ENCODE peak calls at places on chromosomes 1 and 21, in four cellular contexts. C, B, O and M are unnamed samples.

GRCh38 chr1:3676581-3677410 is 24.5 kb downstream of the TP73 start:
- DNase-seq in C (no peak), O (no peak), B (no peak), M (no peak)

GRCh38 chr1:201184734-201185453 is 5.7 kb upstream of the IGFN1 start:
- DNase-seq in B (peak; percentile 57), O (no peak), C (peak; percentile 78), M (no peak)

GRCh38 chr1:39799770-39800470 is 11.3 kb upstream of the BMP8B start:
- DNase-seq in O (peak; percentile 75), B (peak; percentile 75), C (peak; percentile 77), M (peak; percentile 67)

GRCh38 chr1:119631433-119632102 is 16.5 kb downstream of the ZNF697 start:
- DNase-seq in O (no peak), C (peak; percentile 68), B (no peak), M (no peak)

GRCh38 chr1:221987860-221988520 is 246.1 kb upstream of the DUSP10 start:
- DNase-seq in C (peak; percentile 90), O (no peak), B (peak; percentile 57), M (peak; percentile 66)

GRCh38 chr1:198361373-198361772 is 179.1 kb downstream of the ATP6V1G3 start:
- DNase-seq in O (no peak), B (no peak), C (no peak), M (no peak)

GRCh38 chr1:153995640-153996039 is 5.1 kb downstream of the RPS27 start:
- DNase-seq in O (no peak), C (no peak), B (no peak), M (no peak)

GRCh38 chr1:38835230-38835827 is 24.2 kb downstream of the RRAGC start:
- DNase-seq in O (no peak), C (peak; percentile 67), B (peak; percentile 47), M (no peak)

GRCh38 chr1:30842698-30843354 is 65.7 kb downstream of the SDC3 start:
- DNase-seq in O (no peak), C (peak; percentile 70), B (no peak), M (peak; percentile 37)

GRCh38 chr21:45994738-45995685 is 13.4 kb downstream of the COL6A1 start:
- DNase-seq in O (no peak), B (no peak), C (no peak), M (no peak)

GRCh38 chr1:12760256-12760795 is 13.2 kb upstream of the PRAMEF12 start:
- DNase-seq in B (no peak), C (no peak), O (no peak), M (no peak)

GRCh38 chr1:113073457-113073950 is 506 bp downstream of the LRIG2 start:
- DNase-seq in O (no peak), B (no peak), C (peak; percentile 50), M (no peak)

GRCh38 chr1:209611771-209612570 is 28.5 kb downstream of the CAMK1G start:
- DNase-seq in B (no peak), C (no peak), O (no peak), M (no peak)

GRCh38 chr1:6534248-6534647 is 20.1 kb downstream of the NOL9 start:
- DNase-seq in B (no peak), O (no peak), C (no peak), M (no peak)

GRCh38 chr1:2226525-2227340 is 1.4 kb upstream of the SKI start:
- DNase-seq in B (no peak), O (no peak), C (no peak), M (peak; percentile 44)

GRCh38 chr1:242454262-242455051 is 70.0 kb downstream of the PLD5 start:
- DNase-seq in B (no peak), C (peak; percentile 27), O (no peak), M (no peak)

GRCh38 chr1:48611841-48612240 is 139.8 kb upstream of the SPATA6 start:
- DNase-seq in C (no peak), B (no peak), O (no peak), M (no peak)

GRCh38 chr1:66220477-66220876 is 313.5 kb upstream of the SGIP1 start:
- DNase-seq in O (no peak), B (no peak), C (no peak), M (no peak)

GRCh38 chr21:32411366-32412161 is 942 bp upstream of the EVA1C start:
- DNase-seq in O (peak; percentile 45), B (no peak), C (peak; percentile 49), M (peak; percentile 48)

GRCh38 chr1:77322061-77322900 is 40.5 kb downstream of the AK5 start:
- DNase-seq in C (peak; percentile 94), O (no peak), B (peak; percentile 65), M (no peak)

GRCh38 chr1:2115008-2115921 is 65.1 kb downstream of the PRKCZ start:
- DNase-seq in O (no peak), C (no peak), B (no peak), M (peak; percentile 30)

GRCh38 chr21:42061195-42061865 is 9.8 kb upstream of the UMODL1 start:
- DNase-seq in B (no peak), C (no peak), O (no peak), M (peak; percentile 90)

GRCh38 chr1:14138135-14138506 is 438.1 kb downstream of the PRDM2 start:
- DNase-seq in B (no peak), C (no peak), O (no peak), M (no peak)

GRCh38 chr1:112937070-112937469 is 18.9 kb downstream of the SLC16A1 start:
- DNase-seq in C (peak; percentile 41), O (no peak), B (no peak), M (no peak)

GRCh38 chr1:214002472-214002871 is 14.7 kb downstream of the PROX1 start:
- DNase-seq in C (peak; percentile 66), B (no peak), O (no peak), M (no peak)

GRCh38 chr1:7388488-7389185 is 382.5 kb upstream of the VAMP3 start:
- DNase-seq in B (no peak), O (no peak), C (peak; percentile 27), M (no peak)

GRCh38 chr1:7470904-7471638 is 300.0 kb upstream of the VAMP3 start:
- DNase-seq in C (peak; percentile 98), O (no peak), B (peak; percentile 96), M (no peak)

GRCh38 chr1:202807926-202808757 is at the start of gene KDM5B:
- DNase-seq in C (peak; percentile 62), B (no peak), O (peak; percentile 66), M (peak; percentile 65)

GRCh38 chr1:106435269-106435668 is 621.2 kb upstream of the PRMT6 start:
- DNase-seq in O (no peak), B (no peak), C (no peak), M (no peak)

GRCh38 chr1:90370696-90371095 is 346.4 kb downstream of the BARHL2 start:
- DNase-seq in O (no peak), C (peak; percentile 86), B (no peak), M (no peak)

GRCh38 chr1:112711041-112711440 is 4.1 kb downstream of the PPM1J start:
- DNase-seq in C (no peak), O (no peak), B (no peak), M (no peak)

GRCh38 chr1:170560681-170561285 is 28.8 kb downstream of the GORAB start:
- DNase-seq in B (no peak), C (no peak), O (no peak), M (no peak)

DNA sequence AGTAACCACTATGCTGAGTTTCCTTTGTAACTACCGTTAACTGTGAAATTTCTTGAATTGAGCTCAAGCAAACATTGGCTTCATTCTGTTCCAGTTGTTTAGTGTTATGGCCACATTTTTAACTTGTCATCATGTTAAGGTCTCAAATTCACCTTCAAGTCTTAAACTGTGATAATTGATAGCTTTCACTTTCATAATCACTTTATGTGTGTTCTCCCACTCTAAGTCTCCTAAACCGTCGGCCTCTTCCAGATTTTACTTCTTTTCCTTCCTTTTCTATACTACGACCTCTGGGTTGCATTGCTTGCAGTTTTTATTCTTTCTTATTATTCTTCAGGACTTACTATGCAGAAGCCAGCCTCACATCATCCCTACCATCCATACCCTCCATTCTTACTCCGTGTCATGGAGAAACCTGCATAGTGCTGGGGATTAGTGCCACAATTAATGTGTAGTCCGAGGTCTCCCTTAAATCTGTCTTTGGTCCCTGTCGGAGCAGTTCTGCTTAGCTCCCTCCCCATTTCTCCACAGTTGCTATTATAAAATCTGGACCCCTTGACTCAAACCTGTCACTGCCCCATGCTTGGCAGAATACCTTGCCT is 5.9 kb downstream of the KIF1B start:
- DNase-seq in B (no peak), O (no peak), C (no peak), M (no peak)
- TF ChIP-seq CTCF in B (no peak), O (no peak), C (no peak), M (no peak)

GRCh38 chr1:114155756-114156155 is 2.1 kb upstream of the SYT6 start:
- DNase-seq in B (no peak), C (no peak), O (no peak), M (no peak)
- TF ChIP-seq CTCF in B (no peak), C (no peak), O (no peak), M (no peak)

GRCh38 chr1:200095057-200095577 is 67.6 kb downstream of the NR5A2 start:
- DNase-seq in O (no peak), B (no peak), C (no peak), M (no peak)

GRCh38 chr1:200090252-200091159 is 63.0 kb downstream of the NR5A2 start:
- DNase-seq in B (no peak), O (no peak), C (no peak), M (no peak)
- TF ChIP-seq CTCF in B (no peak), O (no peak), C (peak; percentile 9), M (no peak)

GRCh38 chr1:156797212-156797871 is 19.3 kb downstream of the SH2D2A start:
- DNase-seq in B (no peak), O (peak; percentile 39), C (no peak), M (no peak)
- TF ChIP-seq CTCF in B (peak; percentile 73), O (peak; percentile 85), C (peak; percentile 86), M (peak; percentile 81)

DNA sequence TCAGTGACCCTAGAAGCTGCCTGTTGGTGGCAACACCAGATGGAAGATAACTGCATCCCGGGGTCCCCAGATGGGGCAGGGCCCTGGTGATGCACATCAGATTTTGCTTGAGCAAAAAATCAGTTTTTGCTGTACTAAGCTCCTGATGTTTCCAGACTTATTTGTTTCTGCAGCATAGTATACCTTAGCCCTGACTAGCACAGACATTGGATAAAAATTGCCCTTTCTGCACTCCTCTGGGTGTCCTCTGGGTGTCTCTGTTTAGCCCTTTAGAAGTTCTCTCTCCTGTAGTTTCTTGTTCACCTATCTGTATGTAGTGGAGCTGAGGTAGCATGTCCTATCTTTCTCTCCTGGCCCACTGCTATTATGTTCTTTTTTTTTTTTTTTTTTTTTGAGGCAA is 30.3 kb upstream of the PLA2G2C start:
- DNase-seq in O (no peak), B (no peak), C (no peak), M (no peak)
- TF ChIP-seq CTCF in O (no peak), B (peak; percentile 18), C (peak; percentile 29), M (no peak)

GRCh38 chr1:150161747-150162581 is 12.2 kb downstream of the PLEKHO1 start:
- DNase-seq in B (no peak), C (peak; percentile 62), O (no peak), M (no peak)

GRCh38 chr1:150164224-150164623 is 14.5 kb downstream of the PLEKHO1 start:
- DNase-seq in B (no peak), O (no peak), C (no peak), M (no peak)

GRCh38 chr1:150162582-150162861 is 12.8 kb downstream of the PLEKHO1 start:
- DNase-seq in O (no peak), B (no peak), C (no peak), M (no peak)

GRCh38 chr1:150164769-150165168 is 15.1 kb downstream of the PLEKHO1 start:
- DNase-seq in B (no peak), C (peak; percentile 58), O (no peak), M (no peak)

GRCh38 chr1:150162862-150163706 is 13.4 kb downstream of the PLEKHO1 start:
- DNase-seq in C (peak; percentile 100), O (no peak), B (peak; percentile 99), M (peak; percentile 90)
- TF ChIP-seq CTCF in C (peak; percentile 12), O (no peak), B (no peak), M (no peak)

GRCh38 chr1:245277276-245277675 is 122.5 kb downstream of the KIF26B start:
- DNase-seq in C (no peak), O (no peak), B (no peak), M (no peak)
- TF ChIP-seq CTCF in C (no peak), O (no peak), B (no peak), M (no peak)